ENCODE peak calls at places on chromosome 17, in eight cellular contexts. L, M, B, Z, W, J, S and D are unnamed samples.

GRCh38 chr17:73089918-73090317 is 2.6 kb downstream of the SLC39A11 start:
- DNase-seq in L (no peak), M (no peak), B (peak), J (no peak), W (no peak), S (no peak), Z (no peak), D (no peak)

GRCh38 chr17:17032131-17032692 is 10.0 kb upstream of the MPRIP start:
- DNase-seq in Z (peak), S (no peak), B (peak), W (no peak), M (peak), J (no peak), L (peak), D (no peak)

GRCh38 chr17:75270218-75270965 is 639 bp downstream of the MIF4GD start:
- DNase-seq in B (peak), W (peak), J (peak), M (peak), L (peak), S (peak), Z (peak), D (peak)

GRCh38 chr17:20189322-20189721 is 180.2 kb downstream of the SPECC1 start:
- DNase-seq in Z (no peak), S (no peak), M (peak), B (no peak), J (no peak), W (no peak), L (peak), D (no peak)

GRCh38 chr17:79984877-79985276 is 50.8 kb downstream of the TBC1D16 start:
- DNase-seq in J (no peak), B (peak), S (no peak), Z (peak), M (no peak), L (no peak), W (no peak), D (no peak)

GRCh38 chr17:68035131-68035522 is 408 bp upstream of the KPNA2 start:
- DNase-seq in Z (peak), L (no peak), S (no peak), B (no peak), W (peak), M (peak), J (peak), D (peak)

GRCh38 chr17:75927286-75927922 is 13.4 kb downstream of the FBF1 start:
- DNase-seq in L (peak), S (no peak), M (peak), W (no peak), B (peak), J (peak), Z (no peak), D (peak)

GRCh38 chr17:66605561-66605960 is 229.4 kb upstream of the CACNG5 start:
- DNase-seq in W (no peak), L (no peak), M (no peak), B (no peak), Z (no peak), J (no peak), S (no peak), D (no peak)

GRCh38 chr17:27224526-27225315 is 69.2 kb upstream of the WSB1 start:
- DNase-seq in L (no peak), W (no peak), Z (no peak), J (no peak), M (no peak), B (no peak), S (no peak), D (no peak)

GRCh38 chr17:60627113-60627512 is 27.1 kb downstream of the PPM1D start:
- DNase-seq in S (no peak), B (peak), W (no peak), J (no peak), Z (no peak), M (no peak), L (no peak), D (no peak)

GRCh38 chr17:29155235-29155965 is 24.8 kb downstream of the MYO18A start:
- DNase-seq in J (no peak), B (peak), M (no peak), Z (peak), L (peak), S (no peak), W (peak), D (no peak)

GRCh38 chr17:31444026-31444425 is 52.6 kb downstream of the RAB11FIP4 start:
- DNase-seq in B (no peak), Z (no peak), M (no peak), W (no peak), L (no peak), J (no peak), S (no peak), D (no peak)

GRCh38 chr17:80832266-80832676 is 159.4 kb upstream of the CHMP6 start:
- DNase-seq in W (no peak), J (no peak), M (peak), Z (peak), L (peak), B (no peak), S (no peak), D (peak)

GRCh38 chr17:72342582-72343527 is 222.0 kb downstream of the SOX9 start:
- DNase-seq in L (peak), B (no peak), J (peak), W (no peak), Z (peak), M (no peak), S (no peak), D (no peak)

GRCh38 chr17:65027305-65027704 is 29.2 kb downstream of the GNA13 start:
- DNase-seq in S (peak), B (peak), W (no peak), Z (no peak), J (no peak), L (peak), M (peak), D (peak)

GRCh38 chr17:3993493-3994220 is 29.4 kb upstream of the ATP2A3 start:
- DNase-seq in B (no peak), M (no peak), J (no peak), Z (no peak), W (no peak), L (no peak), S (no peak), D (no peak)

GRCh38 chr17:44247346-44248219 is 20.4 kb downstream of the SLC4A1 start:
- DNase-seq in S (no peak), M (no peak), Z (no peak), B (no peak), W (no peak), J (no peak), L (no peak), D (no peak)

GRCh38 chr17:13393841-13394710 is 207.7 kb downstream of the HS3ST3A1 start:
- DNase-seq in W (no peak), L (no peak), Z (no peak), J (no peak), M (no peak), B (no peak), S (no peak), D (no peak)

GRCh38 chr17:47199627-47200324 is 9.4 kb upstream of the MYL4 start:
- DNase-seq in W (no peak), B (no peak), Z (no peak), J (no peak), L (no peak), S (no peak), M (no peak), D (no peak)

GRCh38 chr17:33370384-33370783 is 77.3 kb upstream of the ASIC2 start:
- DNase-seq in J (no peak), Z (no peak), S (no peak), W (no peak), M (no peak), B (no peak), L (no peak), D (no peak)

GRCh38 chr17:39094607-39095308 is 56.7 kb downstream of the PLXDC1 start:
- DNase-seq in B (no peak), M (no peak), Z (no peak), W (no peak), L (no peak), S (no peak), J (no peak), D (no peak)

GRCh38 chr17:19610879-19611278 is 37.7 kb upstream of the ALDH3A2 start:
- DNase-seq in S (no peak), B (no peak), M (no peak), Z (no peak), W (no peak), L (no peak), J (no peak), D (no peak)

GRCh38 chr17:65022751-65023421 is 33.7 kb downstream of the GNA13 start:
- DNase-seq in S (peak), W (no peak), J (no peak), M (no peak), L (no peak), B (peak), Z (no peak), D (peak)

GRCh38 chr17:69947027-69947759 is 127.8 kb upstream of the KCNJ16 start:
- DNase-seq in J (no peak), S (no peak), Z (no peak), W (no peak), L (peak), B (no peak), M (no peak), D (no peak)